ENCODE peak calls at places on chromosome 21, in eight cellular contexts. D is AG10803; Z is endothelial cell; X is upper lobe of right lung; U is CD8-positive, alpha-beta T cell; B is gastrocnemius medialis; H is choroid plexus epithelial cell; V is adrenal gland. O is an unnamed sample.

GRCh38 chr21:40386301-40386911 is 460.6 kb downstream of the DSCAM start:
- DNase-seq in D (no peak), Z (peak; percentile 13), X (peak; percentile 81), U (no peak), B (no peak), H (no peak), V (peak; percentile 79), O (peak; percentile 59)

GRCh38 chr21:40155563-40155962 is 288.3 kb downstream of the PCP4 start:
- DNase-seq in D (no peak), Z (no peak), X (no peak), U (no peak), B (no peak), H (no peak), V (no peak), O (no peak)

GRCh38 chr21:34582506-34583150 is 32.3 kb downstream of the RCAN1 start:
- DNase-seq in D (peak; percentile 75), Z (peak; percentile 16), X (no peak), U (no peak), B (no peak), H (peak; percentile 81), V (no peak), O (no peak)

GRCh38 chr21:39319251-39319756 is 5.9 kb upstream of the BRWD1 start:
- DNase-seq in D (peak; percentile 82), Z (no peak), X (no peak), U (no peak), B (peak; percentile 30), H (no peak), V (peak; percentile 40), O (no peak)

GRCh38 chr21:43332872-43333300 is 94.0 kb downstream of the SIK1 start:
- DNase-seq in D (no peak), Z (no peak), X (no peak), U (no peak), B (no peak), H (peak; percentile 59), V (no peak), O (no peak)

GRCh38 chr21:43953028-43953427 is 59.1 kb upstream of the TRAPPC10 start:
- DNase-seq in D (no peak), Z (no peak), X (no peak), U (no peak), B (peak; percentile 91), H (no peak), V (no peak), O (no peak)

GRCh38 chr21:36396971-36397370 is 11.8 kb downstream of the CHAF1B start:
- DNase-seq in D (no peak), Z (no peak), X (peak; percentile 25), U (no peak), B (peak; percentile 21), H (no peak), V (no peak), O (no peak)

GRCh38 chr21:38937286-38937790 is 131.6 kb downstream of the ETS2 start:
- DNase-seq in D (no peak), Z (no peak), X (no peak), U (no peak), B (no peak), H (peak; percentile 46), V (no peak), O (no peak)

GRCh38 chr21:35136586-35137254 is 87.6 kb upstream of the RUNX1 start:
- DNase-seq in D (peak; percentile 65), Z (no peak), X (no peak), U (no peak), B (no peak), H (peak; percentile 45), V (no peak), O (no peak)

GRCh38 chr21:42696516-42697040 is 43.2 kb downstream of the PDE9A start:
- DNase-seq in D (no peak), Z (no peak), X (peak; percentile 51), U (no peak), B (no peak), H (no peak), V (no peak), O (no peak)

GRCh38 chr21:37631319-37632117 is 264.9 kb downstream of the DYRK1A start:
- DNase-seq in D (no peak), Z (no peak), X (no peak), U (no peak), B (no peak), H (no peak), V (no peak), O (no peak)

GRCh38 chr21:36155603-36156338 is 853 bp upstream of the DOP1B start:
- DNase-seq in D (no peak), Z (no peak), X (peak; percentile 90), U (no peak), B (peak; percentile 32), H (no peak), V (no peak), O (peak; percentile 23)

GRCh38 chr21:28742527-28742926 is 250.2 kb downstream of the LTN1 start:
- DNase-seq in D (peak; percentile 77), Z (no peak), X (no peak), U (no peak), B (no peak), H (peak; percentile 60), V (no peak), O (no peak)

GRCh38 chr21:46605759-46606426 is 1.0 kb upstream of the S100B start:
- DNase-seq in D (no peak), Z (no peak), X (peak; percentile 74), U (peak; percentile 79), B (no peak), H (no peak), V (peak; percentile 48), O (no peak)

GRCh38 chr21:37909936-37910335 is 6.3 kb downstream of the KCNJ6 start:
- DNase-seq in D (no peak), Z (no peak), X (no peak), U (no peak), B (no peak), H (no peak), V (no peak), O (no peak)

GRCh38 chr21:37060296-37060695 is 12.6 kb downstream of the PIGP start:
- DNase-seq in D (peak; percentile 93), Z (no peak), X (peak; percentile 41), U (no peak), B (peak; percentile 41), H (peak; percentile 99), V (peak; percentile 61), O (no peak)

GRCh38 chr21:31161157-31161556 is 122.9 kb upstream of the KRTAP19-8 start:
- DNase-seq in D (peak; percentile 55), Z (no peak), X (no peak), U (no peak), B (no peak), H (no peak), V (no peak), O (no peak)

GRCh38 chr21:41659791-41660560 is 106.9 kb downstream of the RIPK4 start:
- DNase-seq in D (peak; percentile 32), Z (no peak), X (no peak), U (no peak), B (peak; percentile 25), H (peak; percentile 25), V (peak; percentile 17), O (no peak)

GRCh38 chr21:28072601-28073000 is 920.1 kb downstream of the LTN1 start:
- DNase-seq in D (no peak), Z (no peak), X (no peak), U (no peak), B (no peak), H (no peak), V (no peak), O (no peak)

GRCh38 chr21:40047993-40048730 is 180.9 kb downstream of the PCP4 start:
- DNase-seq in D (peak; percentile 63), Z (no peak), X (no peak), U (no peak), B (no peak), H (no peak), V (peak; percentile 85), O (no peak)

GRCh38 chr21:35332841-35333426 is 283.8 kb upstream of the RUNX1 start:
- DNase-seq in D (no peak), Z (peak; percentile 12), X (no peak), U (no peak), B (no peak), H (no peak), V (no peak), O (no peak)

GRCh38 chr21:41160036-41160435 is 7.9 kb upstream of the BACE2 start:
- DNase-seq in D (no peak), Z (no peak), X (no peak), U (no peak), B (no peak), H (no peak), V (no peak), O (no peak)

GRCh38 chr21:42532466-42533181 is 19.0 kb downstream of the SLC37A1 start:
- DNase-seq in D (peak; percentile 7), Z (no peak), X (peak; percentile 82), U (no peak), B (peak; percentile 99), H (no peak), V (peak; percentile 97), O (no peak)

GRCh38 chr21:32392880-32393676 is at the start of gene URB1:
- DNase-seq in D (peak; percentile 79), Z (peak; percentile 84), X (peak; percentile 98), U (peak; percentile 96), B (peak; percentile 88), H (peak; percentile 86), V (peak; percentile 91), O (peak; percentile 69)
- TF ChIP-seq CTCF in D (no peak), Z (no peak), X (no peak), U (no peak), B (no peak), H (no peak), V (no peak), O (no peak)

GRCh38 chr21:25791321-25791720 is 56.5 kb downstream of the GABPA start:
- DNase-seq in D (no peak), Z (no peak), X (no peak), U (no peak), B (no peak), H (peak; percentile 5), V (no peak), O (no peak)

GRCh38 chr21:25788677-25789076 is 53.9 kb downstream of the GABPA start:
- DNase-seq in D (no peak), Z (no peak), X (no peak), U (no peak), B (no peak), H (no peak), V (no peak), O (no peak)

GRCh38 chr21:25790122-25790951 is 55.6 kb downstream of the GABPA start:
- DNase-seq in D (peak; percentile 26), Z (no peak), X (no peak), U (no peak), B (no peak), H (peak; percentile 71), V (peak; percentile 22), O (no peak)
- TF ChIP-seq CTCF in D (peak; percentile 53), Z (peak; percentile 15), X (peak; percentile 42), U (peak; percentile 39), B (no peak), H (peak; percentile 54), V (peak; percentile 52), O (peak; percentile 47)

DNA sequence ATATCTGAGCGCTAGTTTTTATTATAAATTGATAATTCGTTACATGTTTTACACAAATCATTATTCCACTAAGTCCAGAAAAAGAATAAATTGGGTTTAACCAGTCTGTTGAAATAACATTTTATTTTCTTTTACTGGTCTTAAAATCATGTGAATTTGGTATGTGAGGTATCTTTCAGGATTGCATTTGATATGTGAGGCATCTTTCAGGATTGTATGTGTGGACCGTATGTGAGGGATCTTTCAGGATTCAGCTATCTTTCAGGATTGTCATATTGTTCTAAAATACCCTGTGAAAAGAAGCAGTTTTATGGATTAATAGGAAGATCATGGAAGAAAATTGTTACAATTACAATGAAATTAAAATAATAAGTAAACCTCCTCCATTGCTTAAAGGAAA is 42.9 kb downstream of the USP25 start:
- DNase-seq in D (peak; percentile 10), Z (no peak), X (no peak), U (no peak), B (no peak), H (peak; percentile 41), V (no peak), O (no peak)
- TF ChIP-seq CTCF in D (no peak), Z (no peak), X (no peak), U (no peak), B (no peak), H (no peak), V (no peak), O (no peak)

GRCh38 chr21:29943885-29944284 is 4.1 kb upstream of the GRIK1 start:
- DNase-seq in D (no peak), Z (peak; percentile 24), X (no peak), U (no peak), B (no peak), H (peak; percentile 13), V (no peak), O (no peak)
- TF ChIP-seq CTCF in D (no peak), Z (no peak), X (no peak), U (no peak), B (no peak), H (peak; percentile 50), V (no peak), O (peak; percentile 20)

O was measured in progenitor cell of endocrine pancreas.